ENCODE peak calls at places on chromosome 15, in nine cellular contexts. N is NCI-H2029, V is RPMI8226, E is DMS153, J is mesenchymal stem cell, H is amniotic stem cell, Z is bronchial epithelial cell, K is DND-41, I is brain microvascular endothelial cell. B is an unnamed sample.
A peak's percentile ranks its signal among the peaks of the same experiment; 100 is the strongest.

GRCh38 chr15:57537072-57537471 is 54.6 kb upstream of the MYZAP start:
- DNase-seq in K (peak; percentile 29), I (peak; percentile 69), V (peak; percentile 48), Z (peak; percentile 25), N (no peak), E (peak; percentile 77), J (peak; percentile 62), H (no peak), B (peak; percentile 21)

GRCh38 chr15:37880009-37880834 is 54.2 kb upstream of the TMCO5A start:
- DNase-seq in E (peak; percentile 45), J (peak; percentile 65), Z (peak; percentile 56), K (peak; percentile 4), I (peak; percentile 44), H (no peak), V (peak; percentile 8), N (no peak), B (peak; percentile 61)

GRCh38 chr15:24924153-24924552 is 30.6 kb upstream of the SNRPN start:
- DNase-seq in N (no peak), Z (no peak), K (no peak), V (no peak), J (no peak), I (no peak), H (no peak), E (no peak), B (no peak)

GRCh38 chr15:91253605-91254004 is 153.5 kb downstream of the SV2B start:
- DNase-seq in V (no peak), H (no peak), Z (no peak), I (no peak), N (no peak), E (no peak), J (no peak), K (no peak), B (no peak)

GRCh38 chr15:37095993-37096877 is 4.1 kb downstream of the MEIS2 start:
- DNase-seq in J (peak; percentile 58), V (no peak), H (no peak), K (no peak), Z (no peak), E (no peak), N (no peak), I (no peak), B (no peak)

GRCh38 chr15:87021771-87022170 is 942.1 kb downstream of the AGBL1 start:
- DNase-seq in V (no peak), H (no peak), K (no peak), E (no peak), N (no peak), I (no peak), J (peak; percentile 16), Z (no peak), B (no peak)

GRCh38 chr15:100771745-100772144 is 107.9 kb upstream of the ALDH1A3 start:
- DNase-seq in I (no peak), E (no peak), H (no peak), N (peak; percentile 38), V (no peak), K (no peak), Z (no peak), J (no peak), B (no peak)

GRCh38 chr15:73014904-73015303 is 37.4 kb upstream of the NEO1 start:
- DNase-seq in H (no peak), V (no peak), E (no peak), I (no peak), K (no peak), J (no peak), Z (no peak), N (no peak), B (no peak)

GRCh38 chr15:98025237-98025636 is 64.7 kb downstream of the ARRDC4 start:
- DNase-seq in E (no peak), V (no peak), K (no peak), H (no peak), I (no peak), N (no peak), J (no peak), Z (peak; percentile 93), B (no peak)

GRCh38 chr15:29067949-29068348 is 182.2 kb downstream of the APBA2 start:
- DNase-seq in J (peak; percentile 48), E (no peak), Z (no peak), I (no peak), V (no peak), H (no peak), K (no peak), N (no peak), B (no peak)

GRCh38 chr15:101684384-101684783 is 32.2 kb upstream of the TM2D3 start:
- DNase-seq in J (peak; percentile 92), E (no peak), I (peak; percentile 86), Z (peak; percentile 100), V (no peak), H (no peak), N (no peak), K (no peak), B (no peak)

GRCh38 chr15:63439536-63440264 is 58.1 kb upstream of the CA12 start:
- DNase-seq in V (no peak), N (peak; percentile 30), Z (peak; percentile 37), H (no peak), K (no peak), E (no peak), I (no peak), J (no peak), B (no peak)

GRCh38 chr15:39704684-39705083 is 78.0 kb downstream of the FSIP1 start:
- DNase-seq in I (peak; percentile 67), N (no peak), H (no peak), Z (peak; percentile 57), V (no peak), K (no peak), J (peak; percentile 34), E (no peak), B (no peak)

GRCh38 chr15:74723754-74724334 is 1.5 kb downstream of the CYP1A1 start:
- DNase-seq in V (peak; percentile 79), Z (peak; percentile 55), K (no peak), E (peak; percentile 20), J (peak; percentile 80), I (peak; percentile 38), H (no peak), N (peak; percentile 18), B (peak; percentile 66)